ENCODE peak calls at places on chromosome 20, in six cellular contexts. V is left ventricle myocardium inferior, J is GM10248, Y is H9, L is keratinocyte, N is transverse colon. Z is an unnamed sample.

GRCh38 chr20:5741089-5741488 is 9.1 kb upstream of the SHLD1 start:
- DNase-seq in V (no peak), J (no peak), Y (no peak), L (no peak), N (no peak), Z (no peak)

GRCh38 chr20:38166707-38167233 is 1.7 kb upstream of the TGM2 start:
- DNase-seq in V (no peak), J (no peak), Y (no peak), L (no peak), N (no peak), Z (no peak)

GRCh38 chr20:7775072-7775471 is 165.2 kb downstream of the HAO1 start:
- DNase-seq in V (no peak), J (no peak), Y (no peak), L (no peak), N (no peak), Z (no peak)

GRCh38 chr20:49579874-49580817 is 12.2 kb upstream of the PTGIS start:
- DNase-seq in V (peak; percentile 68), J (no peak), Y (no peak), L (no peak), N (no peak), Z (no peak)

GRCh38 chr20:59525500-59526241 is 78.7 kb upstream of the PHACTR3 start:
- DNase-seq in V (peak; percentile 62), J (peak; percentile 57), Y (peak; percentile 84), L (no peak), N (peak; percentile 48), Z (peak; percentile 64)

GRCh38 chr20:48162621-48163020 is 377.3 kb upstream of the SULF2 start:
- DNase-seq in V (no peak), J (no peak), Y (no peak), L (no peak), N (no peak), Z (no peak)

GRCh38 chr20:9442858-9443257 is 71.5 kb upstream of the LAMP5 start:
- DNase-seq in V (no peak), J (peak; percentile 7), Y (no peak), L (no peak), N (no peak), Z (peak; percentile 3)

GRCh38 chr20:40547492-40548129 is 141.4 kb downstream of the MAFB start:
- DNase-seq in V (no peak), J (no peak), Y (no peak), L (no peak), N (no peak), Z (no peak)

GRCh38 chr20:3559231-3559630 is 88.4 kb downstream of the ATRN start:
- DNase-seq in V (no peak), J (no peak), Y (no peak), L (no peak), N (no peak), Z (no peak)

GRCh38 chr20:8414611-8415274 is 282.7 kb downstream of the PLCB1 start:
- DNase-seq in V (no peak), J (no peak), Y (no peak), L (no peak), N (no peak), Z (no peak)

GRCh38 chr20:54208492-54209044 is 681 bp downstream of the PFDN4 start:
- DNase-seq in V (no peak), J (peak; percentile 23), Y (no peak), L (no peak), N (no peak), Z (peak; percentile 31)

GRCh38 chr20:3919352-3919751 is 30.2 kb downstream of the PANK2 start:
- DNase-seq in V (no peak), J (no peak), Y (no peak), L (no peak), N (no peak), Z (no peak)

GRCh38 chr20:59671661-59672471 is 67.5 kb downstream of the PHACTR3 start:
- DNase-seq in V (no peak), J (no peak), Y (no peak), L (no peak), N (no peak), Z (no peak)

GRCh38 chr20:44572551-44573500 is 9.6 kb upstream of the PKIG start:
- DNase-seq in V (peak; percentile 66), J (no peak), Y (no peak), L (peak; percentile 89), N (peak; percentile 24), Z (no peak)

GRCh38 chr20:62517168-62517567 is 41.4 kb upstream of the GATA5 start:
- DNase-seq in V (no peak), J (no peak), Y (no peak), L (no peak), N (no peak), Z (no peak)

GRCh38 chr20:62517901-62518610 is 42.3 kb upstream of the GATA5 start:
- DNase-seq in V (no peak), J (no peak), Y (no peak), L (no peak), N (no peak), Z (no peak)

GRCh38 chr20:62515826-62516225 is 40.0 kb upstream of the GATA5 start:
- DNase-seq in V (no peak), J (no peak), Y (no peak), L (no peak), N (no peak), Z (no peak)

GRCh38 chr20:62515280-62515679 is 39.5 kb upstream of the GATA5 start:
- DNase-seq in V (no peak), J (no peak), Y (no peak), L (no peak), N (no peak), Z (no peak)

GRCh38 chr20:62516345-62516744 is 40.5 kb upstream of the GATA5 start:
- DNase-seq in V (peak; percentile 40), J (no peak), Y (peak; percentile 71), L (no peak), N (no peak), Z (no peak)
- TF ChIP-seq CTCF in V (peak; percentile 63), J (no peak), Y (peak; percentile 61), L (no peak), N (peak; percentile 21), Z (no peak)

GRCh38 chr20:46709459-46710148 is at the start of gene SLC2A10:
- DNase-seq in V (peak; percentile 66), J (no peak), Y (peak; percentile 65), L (no peak), N (peak; percentile 70), Z (peak; percentile 58)
- TF ChIP-seq CTCF in V (peak; percentile 25), J (no peak), Y (no peak), L (no peak), N (no peak), Z (no peak)

GRCh38 chr20:1942486-1943266 is 47.5 kb downstream of the SIRPA start:
- DNase-seq in V (no peak), J (no peak), Y (no peak), L (no peak), N (no peak), Z (no peak)

GRCh38 chr20:1945134-1945618 is 48.7 kb downstream of the PDYN start:
- DNase-seq in V (peak; percentile 41), J (no peak), Y (no peak), L (no peak), N (peak; percentile 36), Z (no peak)

GRCh38 chr20:1945660-1946059 is 48.2 kb downstream of the PDYN start:
- DNase-seq in V (no peak), J (no peak), Y (no peak), L (no peak), N (no peak), Z (no peak)

GRCh38 chr20:1943267-1944002 is 48.2 kb downstream of the SIRPA start:
- DNase-seq in V (peak; percentile 37), J (no peak), Y (no peak), L (no peak), N (peak; percentile 38), Z (no peak)

GRCh38 chr20:1944345-1945099 is 49.3 kb downstream of the SIRPA start:
- DNase-seq in V (no peak), J (no peak), Y (no peak), L (no peak), N (no peak), Z (no peak)
- TF ChIP-seq CTCF in V (no peak), J (no peak), Y (peak; percentile 28), L (peak; percentile 37), N (no peak), Z (no peak)

GRCh38 chr20:32858873-32859372 is at the start of gene EFCAB8:
- DNase-seq in V (no peak), J (no peak), Y (peak; percentile 53), L (no peak), N (no peak), Z (no peak)
- TF ChIP-seq CTCF in V (no peak), J (no peak), Y (peak; percentile 64), L (no peak), N (no peak), Z (no peak)

Z was measured in GM13976.